ENCODE peak calls at places on chromosomes 13 and 19, in six cellular contexts. One of them, this sample, is unnamed.

GRCh38 chr13:97329331-97329730 is 104.6 kb upstream of the RAP2A start:
- DNase-seq in effector memory CD4-positive, alpha-beta T cell: no peak
- DNase-seq in testis: no peak
- DNase-seq in prostate gland: no peak
- DNase-seq in heart left ventricle: no peak
- DNase-seq in colonic mucosa: no peak
- DNase-seq in this sample: no peak

GRCh38 chr19:13055213-13056051 is 47.2 kb downstream of the LYL1 start:
- DNase-seq in effector memory CD4-positive, alpha-beta T cell: no peak
- DNase-seq in testis: peak
- DNase-seq in prostate gland: no peak
- DNase-seq in heart left ventricle: peak
- DNase-seq in colonic mucosa: no peak
- DNase-seq in this sample: peak

GRCh38 chr19:34994643-34995471 is 5.3 kb upstream of the GRAMD1A start:
- DNase-seq in effector memory CD4-positive, alpha-beta T cell: no peak
- DNase-seq in testis: peak
- DNase-seq in prostate gland: peak
- DNase-seq in heart left ventricle: peak
- DNase-seq in colonic mucosa: peak
- DNase-seq in this sample: peak

GRCh38 chr13:20654156-20654555 is 49.3 kb upstream of the IL17D start:
- DNase-seq in effector memory CD4-positive, alpha-beta T cell: no peak
- DNase-seq in testis: no peak
- DNase-seq in prostate gland: no peak
- DNase-seq in heart left ventricle: no peak
- DNase-seq in colonic mucosa: no peak
- DNase-seq in this sample: no peak

GRCh38 chr19:17766543-17767131 is 15.4 kb downstream of the FCHO1 start:
- DNase-seq in effector memory CD4-positive, alpha-beta T cell: no peak
- DNase-seq in testis: peak
- DNase-seq in prostate gland: peak
- DNase-seq in heart left ventricle: peak
- DNase-seq in colonic mucosa: peak
- DNase-seq in this sample: peak

GRCh38 chr13:43316997-43317396 is 293.6 kb downstream of the DNAJC15 start:
- DNase-seq in effector memory CD4-positive, alpha-beta T cell: no peak
- DNase-seq in testis: peak
- DNase-seq in prostate gland: peak
- DNase-seq in heart left ventricle: peak
- DNase-seq in colonic mucosa: no peak
- DNase-seq in this sample: no peak

GRCh38 chr19:41734156-41734555 is 21.2 kb upstream of the CEACAM6 start:
- DNase-seq in effector memory CD4-positive, alpha-beta T cell: no peak
- DNase-seq in testis: no peak
- DNase-seq in prostate gland: no peak
- DNase-seq in heart left ventricle: no peak
- DNase-seq in colonic mucosa: no peak
- DNase-seq in this sample: no peak

GRCh38 chr13:113001251-113002140 is 32.5 kb downstream of the MCF2L start:
- DNase-seq in effector memory CD4-positive, alpha-beta T cell: no peak
- DNase-seq in testis: peak
- DNase-seq in prostate gland: peak
- DNase-seq in heart left ventricle: peak
- DNase-seq in colonic mucosa: peak
- DNase-seq in this sample: no peak

GRCh38 chr19:9306443-9306842 is 3.2 kb downstream of the ZNF699 start:
- DNase-seq in effector memory CD4-positive, alpha-beta T cell: no peak
- DNase-seq in testis: no peak
- DNase-seq in prostate gland: no peak
- DNase-seq in heart left ventricle: no peak
- DNase-seq in colonic mucosa: no peak
- DNase-seq in this sample: no peak

GRCh38 chr19:35741216-35741541 is 1.1 kb downstream of the IGFLR1 start:
- DNase-seq in effector memory CD4-positive, alpha-beta T cell: no peak
- DNase-seq in testis: no peak
- DNase-seq in prostate gland: no peak
- DNase-seq in heart left ventricle: no peak
- DNase-seq in colonic mucosa: no peak
- DNase-seq in this sample: no peak

GRCh38 chr19:19305696-19306095 is 14.6 kb downstream of the SUGP1 start:
- DNase-seq in effector memory CD4-positive, alpha-beta T cell: no peak
- DNase-seq in testis: peak
- DNase-seq in prostate gland: no peak
- DNase-seq in heart left ventricle: no peak
- DNase-seq in colonic mucosa: no peak
- DNase-seq in this sample: no peak

GRCh38 chr19:4097501-4097900 is 26.4 kb downstream of the MAP2K2 start:
- DNase-seq in effector memory CD4-positive, alpha-beta T cell: no peak
- DNase-seq in testis: peak
- DNase-seq in prostate gland: no peak
- DNase-seq in heart left ventricle: peak
- DNase-seq in colonic mucosa: no peak
- DNase-seq in this sample: no peak

GRCh38 chr13:28100149-28101121 is at the start of gene FLT3:
- DNase-seq in effector memory CD4-positive, alpha-beta T cell: no peak
- DNase-seq in testis: peak
- DNase-seq in prostate gland: no peak
- DNase-seq in heart left ventricle: no peak
- DNase-seq in colonic mucosa: peak
- DNase-seq in this sample: peak

GRCh38 chr13:60788156-60788829 is 391.3 kb downstream of the TDRD3 start:
- DNase-seq in effector memory CD4-positive, alpha-beta T cell: no peak
- DNase-seq in testis: peak
- DNase-seq in prostate gland: no peak
- DNase-seq in heart left ventricle: no peak
- DNase-seq in colonic mucosa: no peak
- DNase-seq in this sample: no peak

GRCh38 chr19:29988351-29988750 is 46.3 kb downstream of the URI1 start:
- DNase-seq in effector memory CD4-positive, alpha-beta T cell: no peak
- DNase-seq in testis: no peak
- DNase-seq in prostate gland: no peak
- DNase-seq in heart left ventricle: no peak
- DNase-seq in colonic mucosa: no peak
- DNase-seq in this sample: no peak

DNA sequence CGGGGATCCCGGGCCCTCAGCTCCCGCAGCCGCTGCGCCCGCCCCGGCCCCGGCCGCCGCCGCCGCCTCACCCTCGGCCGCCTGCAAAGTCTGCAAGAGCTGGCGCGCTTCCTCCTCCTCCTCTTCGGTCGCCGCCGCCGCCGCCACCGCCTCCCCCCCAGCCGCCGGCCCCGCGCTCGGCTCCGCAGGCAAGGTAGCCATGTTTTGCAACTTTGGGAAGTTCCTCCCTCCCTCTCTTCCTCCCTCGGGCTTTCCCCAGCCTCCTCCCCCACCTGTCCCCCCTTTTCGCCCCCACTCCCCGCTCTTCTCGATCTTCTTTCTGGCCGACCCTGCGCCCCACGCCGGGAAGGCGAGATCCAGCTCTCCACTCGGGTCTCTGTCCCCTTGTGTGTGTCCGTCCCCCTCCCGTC is 403 bp downstream of the SIX5 start:
- DNase-seq in effector memory CD4-positive, alpha-beta T cell: peak
- DNase-seq in testis: peak
- DNase-seq in prostate gland: no peak
- DNase-seq in heart left ventricle: peak
- DNase-seq in colonic mucosa: no peak
- DNase-seq in this sample: no peak
- H3K27ac ChIP-seq in effector memory CD4-positive, alpha-beta T cell: peak
- H3K27ac ChIP-seq in testis: peak
- H3K27ac ChIP-seq in prostate gland: peak
- H3K27ac ChIP-seq in heart left ventricle: peak
- H3K27ac ChIP-seq in colonic mucosa: peak
- H3K27ac ChIP-seq in this sample: peak

GRCh38 chr19:58474997-58475713 is 997 bp upstream of the ZNF446 start:
- DNase-seq in effector memory CD4-positive, alpha-beta T cell: no peak
- DNase-seq in testis: no peak
- DNase-seq in prostate gland: no peak
- DNase-seq in heart left ventricle: no peak
- DNase-seq in colonic mucosa: no peak
- DNase-seq in this sample: no peak

GRCh38 chr19:58473775-58474174 is 2.4 kb upstream of the ZNF446 start:
- DNase-seq in effector memory CD4-positive, alpha-beta T cell: no peak
- DNase-seq in testis: no peak
- DNase-seq in prostate gland: no peak
- DNase-seq in heart left ventricle: no peak
- DNase-seq in colonic mucosa: no peak
- DNase-seq in this sample: no peak

GRCh38 chr19:58475714-58476497 is at the start of gene ZNF446:
- DNase-seq in effector memory CD4-positive, alpha-beta T cell: peak
- DNase-seq in testis: peak
- DNase-seq in prostate gland: peak
- DNase-seq in heart left ventricle: peak
- DNase-seq in colonic mucosa: peak
- DNase-seq in this sample: peak

GRCh38 chr19:58476498-58477015 is 405 bp downstream of the ZNF446 start:
- DNase-seq in effector memory CD4-positive, alpha-beta T cell: no peak
- DNase-seq in testis: no peak
- DNase-seq in prostate gland: no peak
- DNase-seq in heart left ventricle: peak
- DNase-seq in colonic mucosa: no peak
- DNase-seq in this sample: no peak

DNA sequence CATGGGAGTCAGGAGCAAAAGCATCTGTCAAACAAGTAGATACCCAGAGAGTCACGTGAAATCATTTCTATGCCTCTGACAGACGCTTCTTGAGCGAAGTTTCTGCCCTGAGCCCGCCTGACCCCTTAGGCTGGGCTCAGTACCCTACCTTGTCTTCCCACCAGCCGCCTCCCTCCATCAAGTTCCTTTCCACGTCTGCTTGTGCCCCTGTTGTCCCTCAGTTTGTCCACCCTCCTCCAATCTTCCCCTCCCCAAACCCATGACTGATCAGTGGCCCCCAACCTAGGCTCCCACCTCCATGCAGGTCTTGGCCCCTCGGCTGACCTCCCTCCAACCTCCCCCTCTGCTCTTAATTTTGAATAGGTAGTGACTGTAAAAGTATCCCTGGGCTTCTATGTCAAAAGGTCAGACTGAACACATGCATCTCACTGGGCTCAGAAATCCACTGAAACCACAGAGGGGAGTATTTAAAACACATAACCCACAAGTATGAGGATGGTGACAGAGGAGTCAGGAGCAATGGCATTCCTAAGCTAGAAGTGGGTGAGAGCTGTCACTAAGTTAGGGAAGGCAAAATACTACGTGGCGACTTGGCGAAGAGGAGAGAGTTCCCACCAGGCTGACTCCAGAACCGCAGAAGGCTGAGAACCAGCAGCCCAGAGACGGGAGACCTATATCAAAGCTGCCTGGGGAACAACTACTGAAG is 1.7 kb upstream of the ZNF446 start:
- DNase-seq in effector memory CD4-positive, alpha-beta T cell: no peak
- DNase-seq in testis: no peak
- DNase-seq in prostate gland: no peak
- DNase-seq in heart left ventricle: no peak
- DNase-seq in colonic mucosa: no peak
- DNase-seq in this sample: peak
- H3K27ac ChIP-seq in effector memory CD4-positive, alpha-beta T cell: peak
- H3K27ac ChIP-seq in testis: no peak
- H3K27ac ChIP-seq in prostate gland: no peak
- H3K27ac ChIP-seq in heart left ventricle: no peak
- H3K27ac ChIP-seq in colonic mucosa: no peak
- H3K27ac ChIP-seq in this sample: peak

DNA sequence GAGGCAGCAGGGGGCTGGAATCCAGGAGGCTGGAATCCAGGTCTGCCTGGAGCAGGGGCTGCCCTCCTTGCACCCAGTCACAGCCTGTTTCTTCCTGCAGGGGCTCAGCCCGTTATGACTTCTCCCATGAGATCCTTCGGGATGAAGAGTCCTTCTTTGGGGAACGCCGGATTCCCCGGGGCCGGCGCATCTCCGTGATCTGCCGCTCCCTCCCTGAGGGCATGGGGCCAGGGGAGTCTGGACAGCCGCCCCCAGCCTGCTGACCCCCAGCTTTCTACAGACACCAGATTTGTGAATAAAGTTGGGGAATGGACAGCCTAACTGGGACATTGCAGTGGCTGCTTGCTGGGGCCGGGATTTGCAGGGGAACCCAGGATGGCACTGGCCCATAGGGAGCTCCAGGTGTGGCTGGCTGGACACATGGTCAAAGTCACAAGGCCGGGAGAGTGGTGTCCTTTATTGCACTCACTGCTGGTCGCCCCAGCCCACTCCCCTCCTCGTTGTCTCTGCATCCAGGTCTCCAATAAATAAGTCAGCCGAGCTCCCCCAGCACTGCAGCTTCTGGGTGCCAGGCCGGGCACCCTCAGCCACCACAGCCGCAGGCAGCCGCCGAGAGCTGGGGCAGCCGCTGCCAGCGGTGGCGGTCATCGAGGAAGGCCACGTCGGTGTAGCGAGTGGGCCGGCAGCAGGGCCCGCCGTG is 872 bp downstream of the PSPN start:
- DNase-seq in effector memory CD4-positive, alpha-beta T cell: no peak
- DNase-seq in testis: no peak
- DNase-seq in prostate gland: no peak
- DNase-seq in heart left ventricle: no peak
- DNase-seq in colonic mucosa: no peak
- DNase-seq in this sample: no peak
- H3K27ac ChIP-seq in effector memory CD4-positive, alpha-beta T cell: no peak
- H3K27ac ChIP-seq in testis: no peak
- H3K27ac ChIP-seq in prostate gland: no peak
- H3K27ac ChIP-seq in heart left ventricle: no peak
- H3K27ac ChIP-seq in colonic mucosa: no peak
- H3K27ac ChIP-seq in this sample: no peak

DNA sequence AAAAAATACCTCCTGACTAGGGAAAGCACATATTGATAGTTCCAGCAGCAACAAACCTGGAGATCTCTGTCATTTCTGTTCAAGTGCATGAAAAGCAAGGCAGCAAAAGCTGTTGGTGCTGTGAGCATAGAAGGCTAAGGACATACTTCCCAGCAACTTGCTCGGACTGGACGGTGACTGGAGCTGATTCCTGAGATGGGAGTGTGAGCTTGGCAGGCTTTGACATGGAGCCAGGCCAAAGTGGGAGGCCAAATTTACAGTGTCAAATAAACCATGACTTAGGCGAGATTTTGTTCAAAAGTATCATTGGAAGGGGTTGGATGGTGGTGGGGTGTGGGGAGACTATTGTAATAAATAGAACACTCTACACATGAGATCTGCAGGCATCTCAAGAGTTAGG is 5.9 kb upstream of the ARGLU1 start:
- DNase-seq in effector memory CD4-positive, alpha-beta T cell: no peak
- DNase-seq in testis: peak
- DNase-seq in prostate gland: no peak
- DNase-seq in heart left ventricle: peak
- DNase-seq in colonic mucosa: peak
- DNase-seq in this sample: no peak
- H3K27ac ChIP-seq in effector memory CD4-positive, alpha-beta T cell: no peak
- H3K27ac ChIP-seq in testis: no peak
- H3K27ac ChIP-seq in prostate gland: no peak
- H3K27ac ChIP-seq in heart left ventricle: no peak
- H3K27ac ChIP-seq in colonic mucosa: no peak
- H3K27ac ChIP-seq in this sample: no peak